ENCODE peak calls at places on chromosome 17, in four cellular contexts. E, C, R and X are unnamed samples.

GRCh38 chr17:76493505-76494167 is 7.6 kb downstream of the RHBDF2 start:
- DNase-seq in E (no peak), C (no peak), R (no peak), X (no peak)

GRCh38 chr17:307295-307691 is 45.3 kb downstream of the RPH3AL start:
- DNase-seq in C (no peak), E (no peak), R (no peak), X (no peak)

GRCh38 chr17:75181608-75182318 is 996 bp downstream of the SUMO2 start:
- DNase-seq in E (no peak), C (no peak), R (no peak), X (no peak)

GRCh38 chr17:18990331-18990730 is 14.2 kb downstream of the FAM83G start:
- DNase-seq in E (no peak), C (no peak), R (no peak), X (no peak)

GRCh38 chr17:45310380-45311324 is 6.2 kb downstream of the MAP3K14 start:
- DNase-seq in E (no peak), R (no peak), C (no peak), X (no peak)

GRCh38 chr17:62017496-62017895 is 47.6 kb downstream of the MED13 start:
- DNase-seq in E (peak; percentile 76), C (no peak), R (no peak), X (no peak)

GRCh38 chr17:78818932-78819331 is 21.7 kb downstream of the USP36 start:
- DNase-seq in R (no peak), C (no peak), E (no peak), X (no peak)

GRCh38 chr17:17648762-17649161 is 32.5 kb upstream of the RAI1 start:
- DNase-seq in C (no peak), R (no peak), E (no peak), X (no peak)

GRCh38 chr17:77644981-77645380 is 313.5 kb upstream of the TNRC6C start:
- DNase-seq in E (no peak), R (no peak), C (peak; percentile 67), X (peak; percentile 46)

GRCh38 chr17:75704963-75705875 is 16.0 kb upstream of the ITGB4 start:
- DNase-seq in R (no peak), E (no peak), C (no peak), X (no peak)

GRCh38 chr17:78996781-78997201 is 12.8 kb downstream of the CANT1 start:
- DNase-seq in R (no peak), E (no peak), C (no peak), X (no peak)

GRCh38 chr17:40361925-40362695 is 2.4 kb downstream of the GJD3 start:
- DNase-seq in E (no peak), R (no peak), C (no peak), X (no peak)

DNA sequence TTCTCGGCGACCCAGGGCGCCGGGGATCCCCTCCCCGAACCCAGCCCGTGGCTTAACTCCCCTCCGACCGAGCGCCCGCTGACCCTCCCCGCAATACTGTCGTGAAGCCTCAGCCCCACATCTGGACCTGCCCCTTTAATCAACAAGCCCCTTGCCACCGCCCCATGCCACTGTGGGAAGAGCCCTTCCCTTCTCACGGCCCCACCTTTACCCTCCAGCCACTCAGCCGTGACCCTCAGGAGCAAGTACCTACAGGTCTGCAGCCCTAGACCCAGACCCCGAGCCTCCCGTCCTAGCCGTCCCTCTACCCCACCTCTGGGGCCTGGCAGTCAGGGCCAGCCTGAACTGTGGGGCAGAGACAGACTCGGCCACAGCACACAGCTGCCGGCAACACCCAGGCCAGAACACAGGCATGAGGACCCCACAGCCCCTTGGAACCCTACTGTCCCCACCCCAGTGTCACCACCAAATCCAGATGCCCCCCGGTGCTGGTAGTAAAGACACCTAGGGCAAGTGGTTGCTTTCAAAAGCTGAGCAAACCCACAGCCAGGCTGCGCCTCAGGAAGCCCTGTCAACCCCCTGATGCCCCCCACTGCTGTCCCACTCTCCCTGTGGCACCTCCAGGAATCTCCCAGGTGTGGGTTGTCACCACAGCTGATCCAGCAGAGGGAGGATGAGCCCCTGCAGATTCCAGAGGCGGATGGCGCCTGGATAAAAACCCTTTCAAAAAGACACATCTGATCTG is 1.4 kb downstream of the NXPH3 start:
- DNase-seq in C (peak; percentile 45), R (no peak), E (no peak), X (no peak)
- H2BK15ac ChIP-seq in C (no peak overlapping the region), R (peak overlapping the region; percentile 72), E (no peak overlapping the region), X (no peak overlapping the region)

GRCh38 chr17:31608659-31609254 is 217.3 kb downstream of the RAB11FIP4 start:
- DNase-seq in C (no peak), E (peak; percentile 35), R (no peak), X (no peak)

GRCh38 chr17:31604936-31605335 is 213.5 kb downstream of the RAB11FIP4 start:
- DNase-seq in C (no peak), E (no peak), R (no peak), X (no peak)

GRCh38 chr17:31605761-31606160 is 214.3 kb downstream of the RAB11FIP4 start:
- DNase-seq in R (no peak), C (no peak), E (no peak), X (no peak)

GRCh38 chr17:31610301-31610910 is 218.9 kb downstream of the RAB11FIP4 start:
- DNase-seq in C (peak; percentile 63), R (peak; percentile 47), E (no peak), X (peak; percentile 40)

GRCh38 chr17:31609331-31609730 is 217.9 kb downstream of the RAB11FIP4 start:
- DNase-seq in R (no peak), E (no peak), C (no peak), X (no peak)
- H3K56ac ChIP-seq in R (no peak overlapping the region), E (no peak overlapping the region), C (no peak overlapping the region), X (no peak overlapping the region)

GRCh38 chr17:81398170-81398854 is 3.1 kb downstream of the BAHCC1 start:
- DNase-seq in C (peak; percentile 74), E (peak; percentile 49), R (no peak), X (peak; percentile 80)

GRCh38 chr17:81396278-81396721 is 1.0 kb downstream of the BAHCC1 start:
- DNase-seq in E (no peak), C (no peak), R (no peak), X (no peak)

GRCh38 chr17:81395600-81396277 is 482 bp downstream of the BAHCC1 start:
- DNase-seq in E (no peak), R (no peak), C (no peak), X (no peak)

GRCh38 chr17:81397314-81398169 is 2.3 kb downstream of the BAHCC1 start:
- DNase-seq in C (peak; percentile 88), R (peak; percentile 84), E (peak; percentile 62), X (peak; percentile 97)

DNA sequence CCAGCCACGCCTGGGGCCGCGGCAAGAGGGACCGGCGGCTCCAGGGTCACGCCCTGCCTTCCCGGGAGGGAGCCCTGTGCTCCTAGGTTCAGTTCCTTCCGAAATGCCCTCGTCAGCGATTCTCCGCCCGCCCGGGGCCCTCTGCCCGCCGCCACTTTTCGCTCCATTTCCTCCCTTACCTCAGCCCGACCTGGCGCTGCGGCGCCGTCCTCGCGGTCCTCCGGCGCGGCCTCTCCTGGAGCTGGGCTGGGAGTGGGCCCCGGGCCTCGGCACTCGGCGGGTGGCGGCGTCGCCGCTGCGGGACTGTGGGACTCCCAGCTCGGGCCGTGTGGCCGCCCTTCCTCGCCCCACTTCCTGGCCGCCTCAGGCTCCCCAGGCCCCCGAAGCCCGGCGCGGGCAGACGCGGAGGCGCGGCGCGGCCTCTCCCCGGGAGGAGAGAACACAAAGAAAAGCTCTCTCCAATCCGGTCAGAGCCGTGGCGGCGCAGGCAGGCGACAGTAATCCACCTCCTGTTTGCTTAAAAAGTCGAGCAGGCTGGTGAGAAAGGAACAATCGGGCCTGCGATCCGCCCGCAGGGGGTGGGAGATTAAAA is 1.6 kb downstream of the BAHCC1 start:
- DNase-seq in R (peak; percentile 85), E (no peak), C (peak; percentile 87), X (peak; percentile 76)
- H2BK15ac ChIP-seq in R (no peak overlapping the region), E (no peak overlapping the region), C (no peak overlapping the region), X (no peak overlapping the region)

DNA sequence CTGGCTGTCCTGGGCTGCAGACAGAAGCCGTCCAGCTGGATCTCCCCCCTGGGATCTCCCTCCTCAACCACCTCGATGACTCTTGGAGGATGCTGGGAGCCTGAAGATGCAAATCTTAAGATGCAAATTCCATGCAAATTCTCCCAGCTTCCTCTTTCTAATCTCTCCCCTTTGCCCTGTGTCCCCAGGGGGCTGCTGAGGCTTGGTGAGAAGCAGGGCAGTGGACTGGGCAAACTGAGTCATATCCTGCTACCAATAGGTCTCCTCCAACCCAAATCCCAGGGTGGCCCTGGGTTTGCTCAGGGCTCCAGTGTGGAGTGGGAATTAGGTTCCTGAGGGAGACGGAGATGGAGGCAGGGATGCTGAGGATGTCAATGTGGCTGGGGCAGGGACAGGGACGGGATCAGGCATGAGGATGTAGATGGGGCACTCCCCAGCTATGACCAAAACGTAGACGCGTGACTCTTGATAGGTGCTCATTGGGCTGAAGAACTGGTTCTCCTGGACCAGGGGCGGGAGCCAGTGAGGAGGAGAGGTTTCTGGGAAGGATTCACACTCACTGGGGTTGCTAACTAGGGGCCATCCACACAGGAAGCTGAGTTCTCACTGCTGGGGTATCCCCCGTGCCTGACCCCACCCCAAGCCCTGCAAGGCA is 3.6 kb upstream of the ALOX12B start:
- DNase-seq in E (no peak), C (no peak), R (no peak), X (no peak)
- H3K56ac ChIP-seq in E (no peak overlapping the region), C (no peak overlapping the region), R (no peak overlapping the region), X (no peak overlapping the region)

DNA sequence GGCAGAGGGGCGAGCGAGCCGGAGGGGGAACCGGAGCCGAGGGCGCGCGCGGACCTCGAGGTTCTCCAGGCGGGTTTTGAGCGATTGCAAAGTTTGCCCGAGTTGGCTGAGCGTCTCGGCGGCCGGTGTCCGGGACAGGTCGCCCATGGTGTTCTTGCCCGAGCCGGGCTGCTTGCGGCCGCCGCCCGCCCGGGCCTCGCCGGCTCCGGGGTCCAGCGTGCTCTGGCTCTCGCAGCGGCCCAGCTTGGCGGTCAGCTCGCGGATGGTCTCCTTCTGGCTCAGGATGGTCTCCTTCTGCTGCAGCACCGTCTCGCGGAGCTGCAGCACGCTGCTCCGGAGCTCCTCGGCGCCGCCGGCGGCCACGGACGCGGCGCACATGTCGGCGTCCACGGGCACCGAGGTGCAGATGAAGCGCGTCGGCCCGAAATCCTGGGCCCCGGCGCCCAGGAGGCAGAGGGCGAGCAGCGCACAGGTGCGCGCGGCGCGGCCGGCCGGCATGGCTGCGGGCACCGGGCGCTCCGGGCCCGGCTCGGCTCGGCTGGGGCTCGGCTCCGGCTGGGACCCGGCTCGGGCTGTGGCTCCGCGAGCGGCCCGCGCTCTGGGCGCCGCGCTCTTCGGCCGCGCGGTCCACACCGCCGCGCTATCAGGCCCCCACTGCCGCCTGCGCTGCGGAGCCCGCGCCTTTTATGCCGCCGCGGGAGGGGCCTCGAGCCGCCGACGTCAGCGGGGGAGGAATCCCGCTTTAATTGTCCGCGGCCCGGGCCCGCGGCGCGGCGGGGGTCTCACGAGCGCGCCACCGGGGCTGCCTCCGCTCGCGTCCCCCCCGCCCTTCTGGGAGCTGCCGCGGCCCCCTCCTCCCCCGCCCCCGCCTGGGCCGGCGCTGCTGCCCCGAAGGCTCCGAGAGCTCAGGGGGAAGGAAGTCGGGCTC is at the start of gene NPTX1:
- DNase-seq in R (peak; percentile 64), C (no peak), E (no peak), X (no peak)
- H2BK15ac ChIP-seq in R (no peak within 1 kb of the TSS), C (no peak within 1 kb of the TSS), E (no peak within 1 kb of the TSS), X (no peak within 1 kb of the TSS)